ENCODE peak calls at places on chromosomes 6 and 20, in six cellular contexts. One of them, this sample, is unnamed. For H3K36me3, the result is how much of the 10 kb centered on the place peaks cover.

GRCh38 chr20:3313681-3314080 is 74.7 kb upstream of the SLC4A11 start:
- DNase-seq in effector memory CD4-positive, alpha-beta T cell: no peak
- DNase-seq in lower lobe of right lung: no peak
- DNase-seq in upper lobe of right lung: no peak
- DNase-seq in Karpas-422: peak
- DNase-seq in colonic mucosa: no peak
- DNase-seq in this sample: no peak

GRCh38 chr6:55794136-55794812 is 81.1 kb downstream of the BMP5 start:
- DNase-seq in lower lobe of right lung: no peak
- DNase-seq in upper lobe of right lung: no peak
- DNase-seq in effector memory CD4-positive, alpha-beta T cell: no peak
- DNase-seq in Karpas-422: no peak
- DNase-seq in colonic mucosa: no peak
- DNase-seq in this sample: no peak

GRCh38 chr6:87180105-87180504 is 24.7 kb downstream of the ZNF292 start:
- DNase-seq in Karpas-422: no peak
- DNase-seq in effector memory CD4-positive, alpha-beta T cell: no peak
- DNase-seq in upper lobe of right lung: no peak
- DNase-seq in lower lobe of right lung: no peak
- DNase-seq in colonic mucosa: no peak
- DNase-seq in this sample: no peak

GRCh38 chr6:74415056-74415455 is 719.1 kb downstream of the CD109 start:
- DNase-seq in lower lobe of right lung: no peak
- DNase-seq in effector memory CD4-positive, alpha-beta T cell: no peak
- DNase-seq in colonic mucosa: no peak
- DNase-seq in Karpas-422: no peak
- DNase-seq in upper lobe of right lung: no peak
- DNase-seq in this sample: no peak

GRCh38 chr6:137808836-137809315 is 58.2 kb upstream of the TNFAIP3 start:
- DNase-seq in upper lobe of right lung: no peak
- DNase-seq in colonic mucosa: no peak
- DNase-seq in Karpas-422: peak
- DNase-seq in lower lobe of right lung: no peak
- DNase-seq in effector memory CD4-positive, alpha-beta T cell: no peak
- DNase-seq in this sample: no peak

GRCh38 chr20:1286267-1287036 is 20.4 kb downstream of the SNPH start:
- DNase-seq in Karpas-422: no peak
- DNase-seq in upper lobe of right lung: no peak
- DNase-seq in colonic mucosa: no peak
- DNase-seq in effector memory CD4-positive, alpha-beta T cell: no peak
- DNase-seq in lower lobe of right lung: no peak
- DNase-seq in this sample: no peak

GRCh38 chr6:163956571-163957407 is 542.3 kb downstream of the QKI start:
- DNase-seq in colonic mucosa: peak
- DNase-seq in upper lobe of right lung: peak
- DNase-seq in Karpas-422: peak
- DNase-seq in effector memory CD4-positive, alpha-beta T cell: peak
- DNase-seq in lower lobe of right lung: peak
- DNase-seq in this sample: peak

GRCh38 chr20:25606094-25606640 is 17.6 kb downstream of the NANP start:
- DNase-seq in colonic mucosa: no peak
- DNase-seq in Karpas-422: no peak
- DNase-seq in effector memory CD4-positive, alpha-beta T cell: no peak
- DNase-seq in lower lobe of right lung: no peak
- DNase-seq in upper lobe of right lung: no peak
- DNase-seq in this sample: no peak

GRCh38 chr6:1908784-1909183 is 299.1 kb downstream of the FOXC1 start:
- DNase-seq in lower lobe of right lung: no peak
- DNase-seq in effector memory CD4-positive, alpha-beta T cell: no peak
- DNase-seq in Karpas-422: no peak
- DNase-seq in upper lobe of right lung: no peak
- DNase-seq in colonic mucosa: no peak
- DNase-seq in this sample: no peak

GRCh38 chr20:23622839-23623343 is 14.9 kb downstream of the CST3 start:
- DNase-seq in colonic mucosa: peak
- DNase-seq in upper lobe of right lung: no peak
- DNase-seq in lower lobe of right lung: peak
- DNase-seq in effector memory CD4-positive, alpha-beta T cell: no peak
- DNase-seq in Karpas-422: no peak
- DNase-seq in this sample: peak

GRCh38 chr6:11908706-11909105 is 103.4 kb upstream of the HIVEP1 start:
- DNase-seq in lower lobe of right lung: no peak
- DNase-seq in upper lobe of right lung: no peak
- DNase-seq in effector memory CD4-positive, alpha-beta T cell: no peak
- DNase-seq in Karpas-422: no peak
- DNase-seq in colonic mucosa: no peak
- DNase-seq in this sample: no peak

GRCh38 chr6:155452576-155452975 is 3.1 kb downstream of the NOX3 start:
- DNase-seq in lower lobe of right lung: no peak
- DNase-seq in effector memory CD4-positive, alpha-beta T cell: no peak
- DNase-seq in Karpas-422: no peak
- DNase-seq in upper lobe of right lung: no peak
- DNase-seq in colonic mucosa: no peak
- DNase-seq in this sample: no peak

GRCh38 chr6:119360262-119360915 is 10.8 kb upstream of the MAN1A1 start:
- DNase-seq in Karpas-422: no peak
- DNase-seq in upper lobe of right lung: no peak
- DNase-seq in colonic mucosa: no peak
- DNase-seq in effector memory CD4-positive, alpha-beta T cell: no peak
- DNase-seq in lower lobe of right lung: no peak
- DNase-seq in this sample: no peak

GRCh38 chr6:28648878-28649375 is 123.2 kb downstream of the GPX5 start:
- DNase-seq in effector memory CD4-positive, alpha-beta T cell: no peak
- DNase-seq in lower lobe of right lung: no peak
- DNase-seq in Karpas-422: no peak
- DNase-seq in colonic mucosa: no peak
- DNase-seq in upper lobe of right lung: no peak
- DNase-seq in this sample: no peak

GRCh38 chr6:84553527-84553926 is 210.9 kb downstream of the TBX18 start:
- DNase-seq in colonic mucosa: no peak
- DNase-seq in Karpas-422: no peak
- DNase-seq in effector memory CD4-positive, alpha-beta T cell: no peak
- DNase-seq in lower lobe of right lung: no peak
- DNase-seq in upper lobe of right lung: no peak
- DNase-seq in this sample: no peak

GRCh38 chr20:46351357-46352058 is 43.2 kb upstream of the CDH22 start:
- DNase-seq in effector memory CD4-positive, alpha-beta T cell: no peak
- DNase-seq in colonic mucosa: no peak
- DNase-seq in Karpas-422: peak
- DNase-seq in lower lobe of right lung: no peak
- DNase-seq in upper lobe of right lung: no peak
- DNase-seq in this sample: no peak

GRCh38 chr6:29941476-29941875 is 856 bp upstream of the HLA-A start:
- DNase-seq in colonic mucosa: no peak
- DNase-seq in upper lobe of right lung: no peak
- DNase-seq in lower lobe of right lung: no peak
- DNase-seq in effector memory CD4-positive, alpha-beta T cell: no peak
- DNase-seq in Karpas-422: no peak
- DNase-seq in this sample: no peak

GRCh38 chr6:81901589-81901988 is 149.1 kb upstream of the TENT5A start:
- DNase-seq in lower lobe of right lung: no peak
- DNase-seq in colonic mucosa: no peak
- DNase-seq in effector memory CD4-positive, alpha-beta T cell: no peak
- DNase-seq in Karpas-422: no peak
- DNase-seq in upper lobe of right lung: no peak
- DNase-seq in this sample: no peak

GRCh38 chr20:37386505-37387201 is 40.7 kb downstream of the SRC start:
- DNase-seq in upper lobe of right lung: peak
- DNase-seq in Karpas-422: no peak
- DNase-seq in lower lobe of right lung: peak
- DNase-seq in effector memory CD4-positive, alpha-beta T cell: no peak
- DNase-seq in colonic mucosa: no peak
- DNase-seq in this sample: no peak

GRCh38 chr6:36958775-36959554 is 4.4 kb downstream of the PI16 start:
- DNase-seq in colonic mucosa: no peak
- DNase-seq in upper lobe of right lung: peak
- DNase-seq in lower lobe of right lung: no peak
- DNase-seq in Karpas-422: no peak
- DNase-seq in effector memory CD4-positive, alpha-beta T cell: no peak
- DNase-seq in this sample: no peak

GRCh38 chr20:4869290-4870193 is 131.8 kb downstream of the SLC23A2 start:
- DNase-seq in upper lobe of right lung: no peak
- DNase-seq in lower lobe of right lung: no peak
- DNase-seq in colonic mucosa: peak
- DNase-seq in effector memory CD4-positive, alpha-beta T cell: peak
- DNase-seq in Karpas-422: no peak
- DNase-seq in this sample: no peak

GRCh38 chr6:90446164-90446563 is 140.7 kb downstream of the MAP3K7 start:
- DNase-seq in colonic mucosa: no peak
- DNase-seq in Karpas-422: no peak
- DNase-seq in effector memory CD4-positive, alpha-beta T cell: no peak
- DNase-seq in lower lobe of right lung: no peak
- DNase-seq in upper lobe of right lung: no peak
- DNase-seq in this sample: no peak

GRCh38 chr6:156791261-156791850 is 14.2 kb downstream of the ARID1B start:
- DNase-seq in colonic mucosa: no peak
- DNase-seq in lower lobe of right lung: no peak
- DNase-seq in effector memory CD4-positive, alpha-beta T cell: no peak
- DNase-seq in upper lobe of right lung: no peak
- DNase-seq in Karpas-422: peak
- DNase-seq in this sample: no peak

GRCh38 chr6:6994796-6995195 is 113.0 kb upstream of the RREB1 start:
- DNase-seq in Karpas-422: no peak
- DNase-seq in colonic mucosa: no peak
- DNase-seq in lower lobe of right lung: no peak
- DNase-seq in upper lobe of right lung: no peak
- DNase-seq in effector memory CD4-positive, alpha-beta T cell: no peak
- DNase-seq in this sample: no peak

GRCh38 chr20:37475258-37475657 is 45.8 kb upstream of the NNAT start:
- DNase-seq in Karpas-422: peak
- DNase-seq in colonic mucosa: no peak
- DNase-seq in effector memory CD4-positive, alpha-beta T cell: no peak
- DNase-seq in upper lobe of right lung: no peak
- DNase-seq in lower lobe of right lung: no peak
- DNase-seq in this sample: no peak

GRCh38 chr20:52193133-52193532 is 1.6 kb upstream of the ZFP64 start:
- DNase-seq in upper lobe of right lung: no peak
- DNase-seq in lower lobe of right lung: no peak
- DNase-seq in effector memory CD4-positive, alpha-beta T cell: no peak
- DNase-seq in colonic mucosa: no peak
- DNase-seq in Karpas-422: no peak
- DNase-seq in this sample: no peak

GRCh38 chr20:52191436-52192295 is at the start of gene ZFP64:
- DNase-seq in colonic mucosa: peak
- DNase-seq in lower lobe of right lung: peak
- DNase-seq in effector memory CD4-positive, alpha-beta T cell: peak
- DNase-seq in upper lobe of right lung: peak
- DNase-seq in Karpas-422: peak
- DNase-seq in this sample: peak

GRCh38 chr20:52190437-52191131 is 995 bp downstream of the ZFP64 start:
- DNase-seq in lower lobe of right lung: no peak
- DNase-seq in Karpas-422: peak
- DNase-seq in effector memory CD4-positive, alpha-beta T cell: no peak
- DNase-seq in upper lobe of right lung: no peak
- DNase-seq in colonic mucosa: peak
- DNase-seq in this sample: no peak

GRCh38 chr20:52192296-52193007 is 873 bp upstream of the ZFP64 start:
- DNase-seq in upper lobe of right lung: peak
- DNase-seq in Karpas-422: no peak
- DNase-seq in lower lobe of right lung: peak
- DNase-seq in effector memory CD4-positive, alpha-beta T cell: no peak
- DNase-seq in colonic mucosa: no peak
- DNase-seq in this sample: peak

DNA sequence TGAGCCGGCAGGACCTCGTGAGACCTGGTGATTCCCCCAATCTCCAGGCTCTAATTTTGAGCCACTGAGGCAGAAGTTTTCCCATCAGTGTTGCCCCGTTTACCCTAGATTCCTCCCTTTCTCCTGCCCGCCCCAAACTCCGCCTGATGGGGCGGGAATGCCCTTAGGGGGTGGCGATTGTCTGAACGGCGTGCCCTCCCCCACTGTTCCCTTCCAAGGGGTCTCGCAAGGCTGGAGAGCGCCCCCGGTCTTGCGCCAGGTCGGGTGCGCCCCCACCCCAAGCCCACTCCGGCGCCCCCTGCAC is 495 bp downstream of the ZFP64 start:
- DNase-seq in effector memory CD4-positive, alpha-beta T cell: no peak
- DNase-seq in colonic mucosa: peak
- DNase-seq in Karpas-422: no peak
- DNase-seq in lower lobe of right lung: no peak
- DNase-seq in upper lobe of right lung: no peak
- DNase-seq in this sample: no peak
- H3K4me3 ChIP-seq in effector memory CD4-positive, alpha-beta T cell: peak
- H3K4me3 ChIP-seq in colonic mucosa: peak
- H3K4me3 ChIP-seq in Karpas-422: peak
- H3K4me3 ChIP-seq in lower lobe of right lung: peak
- H3K4me3 ChIP-seq in upper lobe of right lung: peak
- H3K4me3 ChIP-seq in this sample: peak

GRCh38 chr6:151179321-151179720 is 60.4 kb upstream of the AKAP12 start:
- DNase-seq in lower lobe of right lung: no peak
- DNase-seq in effector memory CD4-positive, alpha-beta T cell: no peak
- DNase-seq in Karpas-422: peak
- DNase-seq in upper lobe of right lung: no peak
- DNase-seq in colonic mucosa: no peak
- DNase-seq in this sample: no peak

GRCh38 chr6:151180321-151180720 is 59.4 kb upstream of the AKAP12 start:
- DNase-seq in effector memory CD4-positive, alpha-beta T cell: no peak
- DNase-seq in colonic mucosa: no peak
- DNase-seq in Karpas-422: peak
- DNase-seq in upper lobe of right lung: no peak
- DNase-seq in lower lobe of right lung: no peak
- DNase-seq in this sample: no peak

GRCh38 chr6:151178373-151178772 is 61.4 kb upstream of the AKAP12 start:
- DNase-seq in lower lobe of right lung: no peak
- DNase-seq in colonic mucosa: no peak
- DNase-seq in Karpas-422: peak
- DNase-seq in effector memory CD4-positive, alpha-beta T cell: no peak
- DNase-seq in upper lobe of right lung: no peak
- DNase-seq in this sample: no peak

GRCh38 chr6:151186276-151186675 is 53.5 kb upstream of the AKAP12 start:
- DNase-seq in lower lobe of right lung: no peak
- DNase-seq in Karpas-422: no peak
- DNase-seq in colonic mucosa: no peak
- DNase-seq in upper lobe of right lung: no peak
- DNase-seq in effector memory CD4-positive, alpha-beta T cell: no peak
- DNase-seq in this sample: no peak

GRCh38 chr6:151181701-151182367 is 57.9 kb upstream of the AKAP12 start:
- DNase-seq in Karpas-422: peak
- DNase-seq in colonic mucosa: no peak
- DNase-seq in effector memory CD4-positive, alpha-beta T cell: no peak
- DNase-seq in upper lobe of right lung: no peak
- DNase-seq in lower lobe of right lung: no peak
- DNase-seq in this sample: no peak
- H3K27ac ChIP-seq in Karpas-422: no peak
- H3K27ac ChIP-seq in colonic mucosa: no peak
- H3K27ac ChIP-seq in effector memory CD4-positive, alpha-beta T cell: no peak
- H3K27ac ChIP-seq in upper lobe of right lung: no peak
- H3K27ac ChIP-seq in lower lobe of right lung: no peak
- H3K27ac ChIP-seq in this sample: no peak

GRCh38 chr20:62888406-62888805 is 26.8 kb upstream of the TCFL5 start:
- DNase-seq in colonic mucosa: no peak
- DNase-seq in upper lobe of right lung: no peak
- DNase-seq in lower lobe of right lung: peak
- DNase-seq in effector memory CD4-positive, alpha-beta T cell: no peak
- DNase-seq in Karpas-422: no peak
- DNase-seq in this sample: no peak
- H3K36me3 ChIP-seq in colonic mucosa: under half
- H3K36me3 ChIP-seq in upper lobe of right lung: half or more
- H3K36me3 ChIP-seq in lower lobe of right lung: half or more
- H3K36me3 ChIP-seq in effector memory CD4-positive, alpha-beta T cell: half or more
- H3K36me3 ChIP-seq in Karpas-422: half or more
- H3K36me3 ChIP-seq in this sample: under half

GRCh38 chr6:31308050-31308844 is 36.4 kb upstream of the HLA-C start:
- DNase-seq in upper lobe of right lung: peak
- DNase-seq in Karpas-422: peak
- DNase-seq in colonic mucosa: peak
- DNase-seq in effector memory CD4-positive, alpha-beta T cell: peak
- DNase-seq in lower lobe of right lung: peak
- DNase-seq in this sample: peak
- H3K4me3 ChIP-seq in upper lobe of right lung: peak
- H3K4me3 ChIP-seq in Karpas-422: no peak
- H3K4me3 ChIP-seq in colonic mucosa: peak
- H3K4me3 ChIP-seq in effector memory CD4-positive, alpha-beta T cell: peak
- H3K4me3 ChIP-seq in lower lobe of right lung: peak
- H3K4me3 ChIP-seq in this sample: no peak